ENCODE peak calls at places on chromosomes 2 and 18, in nine cellular contexts. B is nephron progenitor cell, V is T-helper 1 cell, Y is NCI-H69, M is mammary epithelial cell, J is sciatic nerve, Z is GM12892, L is AML-193, W is T-helper 9 cell. T is an unnamed sample.

GRCh38 chr2:234981197-234982095 is 29.6 kb downstream of the SH3BP4 start:
- DNase-seq in B (peak), V (no peak), Y (peak), M (peak), J (peak), Z (no peak), L (no peak), W (no peak), T (no peak)

GRCh38 chr2:150866431-150866830 is 379.0 kb upstream of the RND3 start:
- DNase-seq in B (no peak), V (no peak), Y (peak), M (no peak), J (no peak), Z (no peak), L (no peak), W (no peak), T (no peak)

GRCh38 chr2:38037325-38037724 is 38.6 kb downstream of the CYP1B1 start:
- DNase-seq in B (no peak), V (no peak), Y (no peak), M (peak), J (no peak), Z (no peak), L (no peak), W (no peak), T (no peak)

GRCh38 chr18:71239111-71239624 is 950.3 kb downstream of the SOCS6 start:
- DNase-seq in B (no peak), V (no peak), Y (peak), M (no peak), J (no peak), Z (no peak), L (no peak), W (no peak), T (no peak)

GRCh38 chr2:232787806-232788205 is 11.4 kb upstream of the KCNJ13 start:
- DNase-seq in B (no peak), V (no peak), Y (no peak), M (no peak), J (no peak), Z (no peak), L (no peak), W (no peak), T (no peak)

GRCh38 chr2:75053484-75054112 is 95.2 kb downstream of the POLE4 start:
- DNase-seq in B (peak), V (no peak), Y (peak), M (peak), J (no peak), Z (peak), L (peak), W (no peak), T (no peak)

GRCh38 chr18:21450913-21451312 is 149.6 kb downstream of the ESCO1 start:
- DNase-seq in B (no peak), V (no peak), Y (no peak), M (peak), J (no peak), Z (no peak), L (no peak), W (no peak), T (no peak)

GRCh38 chr2:17227856-17228255 is 290.4 kb downstream of the RAD51AP2 start:
- DNase-seq in B (no peak), V (no peak), Y (no peak), M (no peak), J (no peak), Z (no peak), L (no peak), W (no peak), T (no peak)

GRCh38 chr2:212021947-212022346 is 516.7 kb downstream of the ERBB4 start:
- DNase-seq in B (no peak), V (no peak), Y (no peak), M (peak), J (no peak), Z (no peak), L (no peak), W (no peak), T (no peak)

GRCh38 chr2:31384771-31385276 is 29.7 kb downstream of the XDH start:
- DNase-seq in B (no peak), V (no peak), Y (no peak), M (peak), J (no peak), Z (no peak), L (no peak), W (no peak), T (no peak)

GRCh38 chr2:42386684-42387083 is 25.7 kb upstream of the COX7A2L start:
- DNase-seq in B (no peak), V (no peak), Y (peak), M (no peak), J (no peak), Z (no peak), L (no peak), W (no peak), T (no peak)